ENCODE peak calls at places on chromosomes 5 and 9, in six cellular contexts. U is aorta; C is tibial nerve; P is CD8-positive, alpha-beta memory T cell; Y is PC-3; M is RWPE2. X is an unnamed sample.
A peak's percentile ranks its signal among the peaks of the same experiment; 100 is the strongest.

GRCh38 chr5:81233080-81233634 is at the start of gene CKMT2:
- DNase-seq in P (no peak), C (peak; percentile 31), M (no peak), U (peak; percentile 94), Y (no peak), X (peak; percentile 91)

GRCh38 chr9:3330792-3331420 is 194.9 kb downstream of the RFX3 start:
- DNase-seq in C (no peak), Y (peak; percentile 94), M (no peak), P (no peak), U (no peak), X (no peak)

GRCh38 chr5:176529116-176529823 is 7.9 kb downstream of the RNF44 start:
- DNase-seq in M (no peak), U (peak; percentile 70), P (no peak), C (no peak), Y (no peak), X (no peak)

GRCh38 chr9:111037744-111038335 is 430 bp downstream of the LPAR1 start:
- DNase-seq in P (no peak), Y (peak; percentile 42), C (no peak), M (peak; percentile 68), U (peak; percentile 84), X (peak; percentile 21)

GRCh38 chr9:136080716-136081112 is 14.4 kb downstream of the NACC2 start:
- DNase-seq in Y (no peak), C (no peak), P (no peak), U (no peak), M (peak; percentile 50), X (no peak)

GRCh38 chr9:86637515-86637914 is 283.3 kb upstream of the TUT7 start:
- DNase-seq in C (no peak), Y (no peak), P (no peak), U (peak; percentile 80), M (no peak), X (peak; percentile 16)

GRCh38 chr5:163963881-163964280 is 458.5 kb downstream of the MAT2B start:
- DNase-seq in M (no peak), P (no peak), U (no peak), C (no peak), Y (no peak), X (no peak)

GRCh38 chr5:157049605-157050004 is 9.3 kb downstream of the HAVCR1 start:
- DNase-seq in P (no peak), M (no peak), C (no peak), Y (peak; percentile 47), U (no peak), X (no peak)

GRCh38 chr5:136329791-136330190 is 35.6 kb downstream of the TRPC7 start:
- DNase-seq in Y (no peak), P (no peak), U (no peak), C (no peak), M (no peak), X (no peak)

DNA sequence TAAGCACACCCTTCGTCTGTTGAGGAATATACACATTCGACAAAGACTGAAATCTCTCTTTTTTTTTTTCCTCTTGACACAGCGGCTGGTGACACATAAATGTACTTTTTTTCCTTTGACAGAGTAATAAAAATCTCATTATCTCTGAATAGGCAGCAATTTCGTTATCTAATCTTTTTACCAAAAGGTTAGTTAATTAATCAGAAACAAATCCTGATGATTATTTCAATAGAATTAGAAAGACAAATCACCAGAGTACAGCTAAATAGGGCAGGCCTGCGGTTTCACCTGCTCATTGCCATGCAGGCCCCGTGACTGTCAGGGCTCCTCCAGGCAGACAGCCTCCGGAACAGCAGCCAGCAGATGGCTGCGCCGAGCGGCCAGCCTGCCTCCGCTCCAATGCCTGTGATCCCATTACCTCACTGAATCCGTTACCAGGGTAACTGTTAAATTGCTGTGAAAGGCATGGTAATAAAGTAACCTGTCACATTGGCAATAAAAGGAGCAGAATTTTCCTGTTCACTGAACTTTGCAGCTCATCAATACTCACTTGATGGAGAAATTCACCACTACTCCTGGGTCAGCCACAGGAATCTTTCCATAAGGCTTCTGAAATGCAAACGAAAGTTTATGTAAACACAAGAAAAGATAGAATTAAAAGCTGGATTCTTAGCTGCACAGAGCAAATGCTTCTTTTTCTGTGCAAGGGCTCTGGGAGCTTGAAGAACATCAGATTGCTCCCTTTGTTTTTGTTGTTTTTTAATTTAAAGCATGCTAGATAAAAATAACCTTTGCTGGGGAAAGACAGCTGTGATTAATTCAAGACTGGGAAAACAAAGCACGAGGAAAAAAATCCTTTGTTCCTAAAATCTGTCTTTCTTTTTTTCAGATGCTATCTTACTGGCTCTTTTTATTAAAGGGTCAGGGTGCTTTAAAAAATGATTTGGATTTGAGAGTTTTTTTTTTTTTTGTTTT is 666.4 kb upstream of the ZNF608 start:
- DNase-seq in Y (peak; percentile 56), M (peak; percentile 76), U (peak; percentile 79), C (peak; percentile 10), P (no peak), X (peak; percentile 61)
- H3K4me1 ChIP-seq in Y (peaks cover 52% of the 10 kb centered on the region), M (peaks cover 52% of the 10 kb centered on the region), U (peaks cover 3% of the 10 kb centered on the region), C (peaks cover 26% of the 10 kb centered on the region), P (no peaks in the 10 kb centered on the region), X (peaks cover 47% of the 10 kb centered on the region)

DNA sequence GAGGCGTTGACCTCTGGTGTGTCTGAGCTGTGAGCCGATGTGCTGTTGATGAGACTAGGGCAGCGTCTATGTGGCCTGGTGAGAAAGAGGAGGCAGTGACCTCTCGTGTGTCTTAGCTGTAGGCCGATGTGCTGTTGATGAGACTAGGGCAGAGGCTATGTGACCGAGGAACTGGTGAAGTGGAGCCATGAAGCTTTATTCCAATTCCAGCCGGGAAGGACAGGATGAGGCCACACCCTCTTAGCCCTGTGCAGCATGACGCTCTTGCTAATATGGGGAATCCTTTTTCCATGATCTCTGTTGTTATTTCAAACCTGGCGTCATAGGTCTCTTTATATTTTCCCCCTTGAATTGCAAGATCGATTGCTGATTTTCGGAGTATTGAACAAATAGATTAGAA is 172.4 kb downstream of the GOLPH3 start:
- DNase-seq in M (no peak), Y (no peak), C (no peak), P (no peak), U (no peak), X (no peak)
- H3K4me1 ChIP-seq in M (no peaks in the 10 kb centered on the region), Y (no peaks in the 10 kb centered on the region), C (no peaks in the 10 kb centered on the region), P (no peaks in the 10 kb centered on the region), U (no peaks in the 10 kb centered on the region), X (peaks cover 3% of the 10 kb centered on the region)

GRCh38 chr9:93110400-93110855 is 14.4 kb downstream of the CARD19 start:
- DNase-seq in C (no peak), Y (no peak), P (no peak), U (peak; percentile 64), M (peak; percentile 34), X (no peak)
- H3K4me1 ChIP-seq in C (no peaks in the 10 kb centered on the region), Y (peaks cover 24% of the 10 kb centered on the region), P (peaks cover 44% of the 10 kb centered on the region), U (no peaks in the 10 kb centered on the region), M (peaks cover 10% of the 10 kb centered on the region), X (peaks cover 12% of the 10 kb centered on the region)

DNA sequence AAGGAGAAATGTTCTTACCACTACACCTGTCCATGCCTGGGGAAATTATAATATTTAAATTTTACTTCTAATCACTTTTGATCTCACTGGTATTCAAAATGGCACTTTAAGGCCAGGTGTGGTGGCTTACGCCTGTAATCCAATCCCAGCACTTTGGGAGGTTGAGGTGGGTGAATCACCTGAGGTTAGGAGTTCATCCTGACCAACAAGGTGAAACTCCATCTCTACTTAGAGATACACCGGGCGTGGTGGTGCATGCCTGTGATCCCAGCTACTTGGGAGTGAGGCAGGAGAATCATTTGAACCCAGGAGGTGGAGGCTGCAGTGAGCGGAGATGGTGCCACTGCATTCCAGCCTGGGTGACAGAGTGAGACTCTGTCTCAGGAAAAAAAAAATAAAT is 77.3 kb downstream of the CEMIP2 start:
- DNase-seq in Y (peak; percentile 48), U (no peak), P (no peak), M (no peak), C (no peak), X (no peak)
- H3K4me1 ChIP-seq in Y (peaks cover 13% of the 10 kb centered on the region), U (no peaks in the 10 kb centered on the region), P (peaks cover 6% of the 10 kb centered on the region), M (peaks cover 15% of the 10 kb centered on the region), C (no peaks in the 10 kb centered on the region), X (no peaks in the 10 kb centered on the region)

X was measured in left ventricle myocardium inferior.